ENCODE peak calls at places on chromosomes 16 and 17, in four cellular contexts. L is thyroid gland, J is dorsolateral prefrontal cortex, Y is tibial artery. O is an unnamed sample.

GRCh38 chr16:55222436-55222835 is 101.6 kb upstream of the IRX6 start:
- DNase-seq in L (no peak), J (no peak), Y (no peak), O (no peak)

GRCh38 chr16:67179421-67180080 is 4.2 kb downstream of the MATCAP1 start:
- DNase-seq in L (no peak), J (no peak), Y (no peak), O (no peak)

GRCh38 chr16:81366316-81366932 is 51.7 kb downstream of the GAN start:
- DNase-seq in L (no peak), J (no peak), Y (no peak), O (peak)

GRCh38 chr17:58583486-58583885 is 69.0 kb upstream of the MTMR4 start:
- DNase-seq in L (no peak), J (no peak), Y (no peak), O (no peak)

GRCh38 chr16:21302454-21302853 is 24.4 kb upstream of the CRYM start:
- DNase-seq in L (no peak), J (no peak), Y (no peak), O (no peak)

GRCh38 chr17:39679521-39680192 is 8.2 kb downstream of the PGAP3 start:
- DNase-seq in L (no peak), J (no peak), Y (no peak), O (no peak)

GRCh38 chr17:44121997-44122824 is 1.2 kb downstream of the HDAC5 start:
- DNase-seq in L (no peak), J (no peak), Y (no peak), O (no peak)

GRCh38 chr17:74760404-74761105 is 12.1 kb downstream of the NHERF1 start:
- DNase-seq in L (peak), J (no peak), Y (no peak), O (peak)

GRCh38 chr16:89446136-89446974 is 44.0 kb downstream of the ANKRD11 start:
- DNase-seq in L (peak), J (no peak), Y (no peak), O (no peak)

GRCh38 chr17:55545765-55546164 is 34.5 kb upstream of the SMIM36 start:
- DNase-seq in L (no peak), J (no peak), Y (no peak), O (no peak)

GRCh38 chr17:74592087-74592990 is at the start of gene CD300LD:
- DNase-seq in L (no peak), J (no peak), Y (no peak), O (no peak)

GRCh38 chr17:20993863-20994778 is 48.7 kb downstream of the USP22 start:
- DNase-seq in L (no peak), J (no peak), Y (peak), O (peak)

GRCh38 chr16:11321662-11322061 is 23.6 kb upstream of the RMI2 start:
- DNase-seq in L (no peak), J (no peak), Y (no peak), O (no peak)

GRCh38 chr16:66872927-66873684 is 7.2 kb upstream of the PDP2 start:
- DNase-seq in L (peak), J (peak), Y (peak), O (peak)

GRCh38 chr16:55323637-55324490 is at the start of gene IRX6:
- DNase-seq in L (peak), J (no peak), Y (peak), O (no peak)

GRCh38 chr17:8619294-8619693 is 11.2 kb downstream of the MYH10 start:
- DNase-seq in L (no peak), J (no peak), Y (no peak), O (no peak)

GRCh38 chr16:84836234-84836647 is 16.5 kb downstream of the CRISPLD2 start:
- DNase-seq in L (peak), J (no peak), Y (peak), O (peak)

GRCh38 chr16:1494129-1494640 is 1.0 kb downstream of the TELO2 start:
- DNase-seq in L (peak), J (no peak), Y (peak), O (no peak)

GRCh38 chr16:12764813-12765212 is 38.9 kb downstream of the CPPED1 start:
- DNase-seq in L (no peak), J (no peak), Y (no peak), O (no peak)

GRCh38 chr17:14118951-14119350 is 49.6 kb downstream of the COX10 start:
- DNase-seq in L (no peak), J (no peak), Y (no peak), O (no peak)

GRCh38 chr16:81694494-81695285 is 84.4 kb upstream of the PLCG2 start:
- DNase-seq in L (peak), J (no peak), Y (no peak), O (no peak)

GRCh38 chr16:67909056-67909742 is 16.1 kb downstream of the PSKH1 start:
- DNase-seq in L (no peak), J (no peak), Y (no peak), O (no peak)

GRCh38 chr17:60529806-60530205 is 3.8 kb upstream of the APPBP2 start:
- DNase-seq in L (no peak), J (no peak), Y (no peak), O (no peak)

GRCh38 chr16:2044541-2044940 is 3.1 kb downstream of the NTHL1 start:
- DNase-seq in L (no peak), J (no peak), Y (no peak), O (no peak)

GRCh38 chr17:51739245-51739886 is 419.1 kb downstream of the CA10 start:
- DNase-seq in L (no peak), J (no peak), Y (no peak), O (no peak)

GRCh38 chr16:78919852-78920251 is 680.7 kb downstream of the MAF start:
- DNase-seq in L (no peak), J (no peak), Y (no peak), O (no peak)

GRCh38 chr16:79036541-79036940 is 564.0 kb downstream of the MAF start:
- DNase-seq in L (no peak), J (no peak), Y (no peak), O (no peak)

GRCh38 chr17:74639704-74640142 is 16.2 kb upstream of the CD300E start:
- DNase-seq in L (no peak), J (no peak), Y (peak), O (no peak)

GRCh38 chr16:10923650-10924214 is 18.5 kb downstream of the DEXI start:
- DNase-seq in L (peak), J (peak), Y (peak), O (peak)

GRCh38 chr17:16491703-16492612 is at the start of gene LRRC75A:
- DNase-seq in L (peak), J (no peak), Y (peak), O (peak)

GRCh38 chr17:70366421-70366820 is 197.1 kb downstream of the KCNJ2 start:
- DNase-seq in L (no peak), J (no peak), Y (no peak), O (no peak)

GRCh38 chr16:383326-384020 is 1.7 kb upstream of the PGAP6 start:
- DNase-seq in L (peak), J (no peak), Y (peak), O (peak)
- H3K4me3 ChIP-seq in L (peak), J (peak), Y (peak), O (no peak)

DNA sequence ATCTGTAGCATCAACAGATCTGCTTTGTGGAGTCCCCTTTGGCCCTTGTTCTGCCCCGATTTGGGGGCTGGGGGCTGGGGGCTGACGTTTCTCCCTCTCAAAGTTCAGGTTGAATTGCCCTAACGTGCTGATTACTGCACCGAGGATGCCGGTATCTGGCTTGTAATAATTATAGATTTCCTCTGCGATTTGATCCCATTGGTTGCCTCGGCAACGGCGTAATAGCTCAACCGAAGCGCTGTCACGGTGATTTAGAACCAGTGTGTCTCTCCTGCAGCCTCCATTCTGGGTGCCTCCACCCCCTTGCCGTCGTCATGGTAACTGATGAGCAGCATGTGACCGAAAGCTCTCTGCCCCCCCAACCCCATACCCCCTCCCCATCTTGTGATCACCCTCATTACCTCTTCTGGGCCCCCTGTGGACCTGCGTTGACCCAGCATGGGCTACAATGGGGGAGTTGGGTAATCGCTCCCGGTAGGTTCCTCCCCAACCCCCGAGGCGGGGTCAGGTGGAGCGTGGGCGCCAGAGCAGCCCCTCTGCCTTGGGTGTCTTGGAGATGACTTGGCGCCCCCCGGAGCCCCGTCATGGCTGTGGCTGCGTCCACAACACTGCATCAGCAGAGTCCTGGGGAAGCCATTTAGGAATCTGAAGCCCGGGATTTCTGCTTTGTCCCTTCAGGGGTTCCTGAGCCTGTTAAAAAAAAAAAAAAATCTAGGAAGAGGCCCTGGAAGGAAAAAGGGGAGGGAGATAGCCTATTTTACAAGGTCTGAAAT is 38.4 kb downstream of the ABAT start:
- DNase-seq in L (no peak), J (peak), Y (no peak), O (peak)
- TF ChIP-seq CTCF in L (no peak), J (no peak), Y (no peak), O (no peak)

GRCh38 chr16:27400751-27401620 is 988 bp upstream of the IL21R start:
- DNase-seq in L (no peak), J (no peak), Y (no peak), O (no peak)

GRCh38 chr16:27402569-27402963 is 592 bp downstream of the IL21R start:
- DNase-seq in L (no peak), J (no peak), Y (no peak), O (no peak)

GRCh38 chr16:27403601-27403992 is 1.6 kb downstream of the IL21R start:
- DNase-seq in L (no peak), J (no peak), Y (no peak), O (no peak)

GRCh38 chr16:27402964-27403600 is 1.1 kb downstream of the IL21R start:
- DNase-seq in L (no peak), J (no peak), Y (no peak), O (no peak)

GRCh38 chr16:27401768-27402568 is at the start of gene IL21R:
- DNase-seq in L (peak), J (no peak), Y (no peak), O (peak)
- H3K27ac ChIP-seq in L (no peak), J (no peak), Y (no peak), O (no peak)

GRCh38 chr17:80245566-80246265 is 14.9 kb upstream of the RNF213 start:
- DNase-seq in L (no peak), J (no peak), Y (no peak), O (no peak)
- H3K4me3 ChIP-seq in L (no peak), J (no peak), Y (no peak), O (no peak)

DNA sequence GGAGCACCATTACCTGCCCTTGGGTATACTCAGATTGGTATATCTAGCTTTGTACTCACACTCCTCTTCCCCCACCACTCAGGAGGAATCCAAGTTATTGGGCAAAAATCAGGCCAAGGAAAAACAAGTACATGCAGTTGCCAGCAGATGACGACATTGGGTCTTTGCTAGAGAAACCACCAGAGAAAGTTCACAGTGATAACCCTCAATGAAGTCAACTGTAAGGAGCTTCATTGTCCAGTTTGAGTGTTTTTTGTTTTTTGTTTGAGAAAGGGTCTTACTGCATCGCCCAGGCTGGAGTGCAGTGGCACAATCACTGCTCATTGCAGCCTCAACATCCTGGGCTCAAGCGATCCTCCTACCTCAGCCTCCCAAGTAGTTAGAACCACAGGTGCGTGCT is 34.6 kb upstream of the TOX3 start:
- DNase-seq in L (no peak), J (no peak), Y (no peak), O (peak)
- TF ChIP-seq CTCF in L (no peak), J (no peak), Y (no peak), O (peak)

GRCh38 chr17:63838586-63839184 is 3.8 kb downstream of the SMARCD2 start:
- DNase-seq in L (peak), J (peak), Y (peak), O (peak)

GRCh38 chr17:63835167-63835720 is 7.2 kb downstream of the SMARCD2 start:
- DNase-seq in L (no peak), J (no peak), Y (peak), O (no peak)

GRCh38 chr17:63837962-63838585 is 4.4 kb downstream of the SMARCD2 start:
- DNase-seq in L (no peak), J (no peak), Y (peak), O (no peak)

GRCh38 chr17:63836811-63837210 is 5.7 kb downstream of the SMARCD2 start:
- DNase-seq in L (no peak), J (no peak), Y (no peak), O (no peak)

GRCh38 chr17:63837480-63837879 is 5.0 kb downstream of the SMARCD2 start:
- DNase-seq in L (no peak), J (no peak), Y (peak), O (no peak)
- H3K27ac ChIP-seq in L (peak), J (peak), Y (peak), O (peak)

DNA sequence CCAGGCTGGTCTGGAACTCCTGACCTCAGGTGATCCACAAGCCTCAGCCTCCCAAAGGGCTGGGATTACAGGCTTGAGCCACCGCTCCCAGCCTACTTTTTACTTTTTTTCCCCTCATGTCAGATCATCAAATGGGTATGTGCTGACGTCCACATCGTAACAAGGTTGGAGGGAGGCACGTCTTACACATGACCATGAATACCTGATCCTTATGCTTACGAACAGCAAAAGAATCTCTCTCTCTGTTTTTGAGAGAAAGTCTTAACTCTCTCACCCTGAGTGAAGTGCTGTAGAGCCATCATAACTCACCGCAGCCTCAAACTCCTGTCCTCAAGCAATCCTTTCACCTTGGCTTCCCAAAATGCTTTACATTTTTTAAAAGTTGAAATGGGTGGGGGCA is 29.5 kb upstream of the TMEM92 start:
- DNase-seq in L (no peak), J (no peak), Y (no peak), O (no peak)
- H3K4me3 ChIP-seq in L (no peak), J (no peak), Y (no peak), O (no peak)

GRCh38 chr17:81911277-81911961 is at the start of gene PCYT2:
- DNase-seq in L (peak), J (peak), Y (peak), O (peak)
- TF ChIP-seq CTCF in L (no peak), J (no peak), Y (no peak), O (peak)